ENCODE peak calls at places on chromosomes 5 and 9, in seven cellular contexts. D is mucosa of descending colon, B is tibial artery, H is neural progenitor cell, J is right atrium auricular region, R is A549, L is OCI-LY7. Y is an unnamed sample.

GRCh38 chr9:117414220-117414905 is 494 bp downstream of the ASTN2 start:
- DNase-seq in D (no peak), B (peak), H (peak), J (no peak), R (no peak), L (no peak), Y (peak)

GRCh38 chr9:125829743-125830142 is 82.6 kb downstream of the PBX3 start:
- DNase-seq in D (no peak), B (no peak), H (no peak), J (no peak), R (no peak), L (no peak), Y (peak)

GRCh38 chr9:114281421-114282103 is 41.3 kb upstream of the ORM1 start:
- DNase-seq in D (no peak), B (peak), H (no peak), J (no peak), R (no peak), L (no peak), Y (peak)

GRCh38 chr9:121638901-121639592 is 12.4 kb upstream of the DAB2IP start:
- DNase-seq in D (no peak), B (no peak), H (peak), J (no peak), R (no peak), L (no peak), Y (no peak)

GRCh38 chr5:105448251-105448650 is 1885.7 kb upstream of the NUDT12 start:
- DNase-seq in D (no peak), B (no peak), H (no peak), J (no peak), R (no peak), L (no peak), Y (no peak)

GRCh38 chr9:122265265-122265900 is 701 bp downstream of the MRRF start:
- DNase-seq in D (no peak), B (no peak), H (no peak), J (no peak), R (no peak), L (peak), Y (no peak)

GRCh38 chr9:121750715-121751623 is 99.5 kb downstream of the DAB2IP start:
- DNase-seq in D (no peak), B (no peak), H (peak), J (no peak), R (no peak), L (no peak), Y (peak)

GRCh38 chr5:34053133-34053532 is 10.1 kb upstream of the C1QTNF3 start:
- DNase-seq in D (no peak), B (no peak), H (no peak), J (no peak), R (no peak), L (no peak), Y (no peak)

GRCh38 chr5:87408219-87408618 is 4.5 kb downstream of the CCNH start:
- DNase-seq in D (no peak), B (no peak), H (no peak), J (no peak), R (no peak), L (no peak), Y (no peak)

GRCh38 chr5:138737494-138738265 is 15.5 kb upstream of the CTNNA1 start:
- DNase-seq in D (no peak), B (no peak), H (no peak), J (no peak), R (no peak), L (no peak), Y (no peak)

GRCh38 chr9:111974092-111974681 is 77.6 kb downstream of the UGCG start:
- DNase-seq in D (no peak), B (peak), H (no peak), J (no peak), R (no peak), L (no peak), Y (no peak)

GRCh38 chr5:132773114-132773513 is 3.9 kb downstream of the SEPTIN8 start:
- DNase-seq in D (no peak), B (no peak), H (no peak), J (no peak), R (no peak), L (no peak), Y (peak)

GRCh38 chr9:127285957-127286356 is 21.4 kb downstream of the GARNL3 start:
- DNase-seq in D (no peak), B (no peak), H (no peak), J (no peak), R (no peak), L (no peak), Y (no peak)

GRCh38 chr5:39433838-39434237 is 9.1 kb upstream of the DAB2 start:
- DNase-seq in D (no peak), B (no peak), H (peak), J (no peak), R (no peak), L (no peak), Y (no peak)

GRCh38 chr5:53200309-53200708 is 90.8 kb upstream of the MOCS2 start:
- DNase-seq in D (no peak), B (no peak), H (no peak), J (no peak), R (no peak), L (peak), Y (no peak)

GRCh38 chr5:161541-162110 is 29.7 kb upstream of the LRRC14B start:
- DNase-seq in D (no peak), B (no peak), H (no peak), J (no peak), R (no peak), L (no peak), Y (no peak)

GRCh38 chr5:107337281-107337680 is 333.5 kb downstream of the EFNA5 start:
- DNase-seq in D (no peak), B (no peak), H (no peak), J (no peak), R (no peak), L (no peak), Y (no peak)

GRCh38 chr9:26725573-26725972 is 167.0 kb downstream of the CAAP1 start:
- DNase-seq in D (no peak), B (no peak), H (no peak), J (no peak), R (no peak), L (no peak), Y (no peak)

GRCh38 chr5:151580239-151580638 is 10.9 kb downstream of the FAT2 start:
- DNase-seq in D (no peak), B (no peak), H (no peak), J (no peak), R (no peak), L (no peak), Y (no peak)

GRCh38 chr9:91060520-91061343 is 259.1 kb downstream of the SYK start:
- DNase-seq in D (no peak), B (no peak), H (no peak), J (peak), R (peak), L (no peak), Y (no peak)

GRCh38 chr5:178196986-178197385 is 7.3 kb upstream of the HNRNPAB start:
- DNase-seq in D (peak), B (no peak), H (no peak), J (no peak), R (no peak), L (no peak), Y (peak)

GRCh38 chr5:38757451-38758245 is 88.2 kb upstream of the OSMR start:
- DNase-seq in D (no peak), B (no peak), H (no peak), J (no peak), R (no peak), L (no peak), Y (no peak)

DNA sequence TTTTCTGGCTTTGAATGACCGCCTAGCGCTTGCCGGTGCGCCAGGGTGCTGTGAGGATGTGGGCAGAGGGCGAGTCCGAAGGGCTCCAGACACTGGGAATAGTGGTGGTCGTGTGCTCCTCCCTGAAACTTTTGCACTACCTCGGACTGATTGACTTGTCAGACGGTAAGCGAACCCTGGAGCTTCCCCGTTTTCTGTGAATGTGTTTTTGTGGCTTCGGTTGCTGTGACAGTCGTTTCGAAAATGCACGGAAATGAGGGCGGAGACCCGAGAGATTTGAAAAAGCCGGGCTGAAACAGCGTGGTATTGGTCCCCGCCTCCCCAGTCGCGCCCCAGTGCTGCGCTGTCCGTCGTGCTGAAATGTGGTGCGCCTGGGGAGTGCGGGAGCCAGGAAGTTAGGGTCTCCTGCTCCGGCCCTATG is 102.5 kb upstream of the GABRP start:
- DNase-seq in D (peak), B (no peak), H (peak), J (no peak), R (peak), L (no peak), Y (peak)
- H3K4me3 ChIP-seq in D (no peak), B (no peak), H (peak), J (no peak), R (no peak), L (no peak), Y (peak)

GRCh38 chr9:134405527-134405926 is 79.3 kb downstream of the RXRA start:
- DNase-seq in D (no peak), B (no peak), H (no peak), J (no peak), R (no peak), L (peak), Y (no peak)

GRCh38 chr9:134406366-134407122 is 80.3 kb downstream of the RXRA start:
- DNase-seq in D (no peak), B (peak), H (no peak), J (peak), R (peak), L (no peak), Y (peak)

GRCh38 chr9:134408939-134409737 is 82.9 kb downstream of the RXRA start:
- DNase-seq in D (no peak), B (no peak), H (no peak), J (no peak), R (no peak), L (no peak), Y (no peak)

GRCh38 chr9:134408389-134408788 is 82.1 kb downstream of the RXRA start:
- DNase-seq in D (no peak), B (no peak), H (no peak), J (no peak), R (no peak), L (no peak), Y (peak)

GRCh38 chr9:134407123-134407779 is 81.0 kb downstream of the RXRA start:
- DNase-seq in D (peak), B (peak), H (peak), J (peak), R (peak), L (peak), Y (peak)
- H3K4me3 ChIP-seq in D (no peak), B (peak), H (no peak), J (no peak), R (peak), L (peak), Y (peak)

DNA sequence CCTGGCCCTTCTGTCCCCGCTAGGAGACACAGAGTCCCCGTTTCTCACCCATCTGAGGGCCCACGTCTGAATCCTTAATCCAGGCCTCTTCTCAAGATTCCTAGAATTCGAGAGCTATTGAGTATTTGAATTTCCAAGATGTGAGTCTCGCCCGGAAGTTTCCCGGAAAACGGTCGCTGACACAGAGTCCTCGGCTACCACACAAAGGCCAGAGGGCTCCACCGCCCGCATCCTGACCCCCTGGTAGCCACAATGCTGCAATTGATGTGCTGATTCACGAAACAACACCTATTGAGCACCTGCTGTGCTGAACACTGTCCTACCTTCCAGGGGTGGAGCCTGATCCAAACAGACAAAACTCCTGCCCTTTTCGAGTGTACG is 668 bp upstream of the FBP1 start:
- DNase-seq in D (no peak), B (no peak), H (peak), J (no peak), R (no peak), L (no peak), Y (no peak)
- H3K4me3 ChIP-seq in D (peak), B (peak), H (peak), J (peak), R (no peak), L (no peak), Y (no peak)

GRCh38 chr9:21081451-21081850 is 3.7 kb upstream of the IFNB1 start:
- DNase-seq in D (no peak), B (no peak), H (no peak), J (no peak), R (no peak), L (no peak), Y (no peak)
- H3K4me3 ChIP-seq in D (no peak), B (no peak), H (no peak), J (no peak), R (no peak), L (no peak), Y (no peak)